ENCODE peak calls at places on chromosomes 5 and 9, in six cellular contexts. One of them, this sample, is unnamed.

GRCh38 chr5:142621227-142621626 is 64.7 kb downstream of the FGF1 start:
- DNase-seq in HCT116: no peak
- DNase-seq in K562: no peak
- DNase-seq in GM12878: no peak
- DNase-seq in A549: no peak
- DNase-seq in H1: no peak
- DNase-seq in this sample: peak

GRCh38 chr9:3012843-3013242 is 168.9 kb upstream of the PUM3 start:
- DNase-seq in H1: no peak
- DNase-seq in A549: no peak
- DNase-seq in K562: no peak
- DNase-seq in HCT116: no peak
- DNase-seq in GM12878: no peak
- DNase-seq in this sample: no peak

GRCh38 chr5:153523831-153524230 is 33.4 kb downstream of the GRIA1 start:
- DNase-seq in A549: no peak
- DNase-seq in K562: no peak
- DNase-seq in GM12878: no peak
- DNase-seq in HCT116: no peak
- DNase-seq in H1: no peak
- DNase-seq in this sample: peak

GRCh38 chr5:14206028-14206725 is 63.0 kb downstream of the TRIO start:
- DNase-seq in K562: no peak
- DNase-seq in GM12878: no peak
- DNase-seq in H1: no peak
- DNase-seq in HCT116: no peak
- DNase-seq in A549: no peak
- DNase-seq in this sample: no peak

GRCh38 chr9:129414377-129415021 is 206.4 kb downstream of the C9orf50 start:
- DNase-seq in GM12878: no peak
- DNase-seq in H1: no peak
- DNase-seq in HCT116: no peak
- DNase-seq in K562: peak
- DNase-seq in A549: peak
- DNase-seq in this sample: peak

GRCh38 chr9:137294684-137295312 is 7.3 kb downstream of the NRARP start:
- DNase-seq in K562: no peak
- DNase-seq in A549: no peak
- DNase-seq in H1: no peak
- DNase-seq in GM12878: no peak
- DNase-seq in HCT116: no peak
- DNase-seq in this sample: peak

GRCh38 chr9:78030553-78031270 is 899 bp downstream of the GNAQ start:
- DNase-seq in GM12878: no peak
- DNase-seq in HCT116: no peak
- DNase-seq in A549: peak
- DNase-seq in K562: peak
- DNase-seq in H1: no peak
- DNase-seq in this sample: peak

GRCh38 chr9:6834306-6834705 is 76.5 kb downstream of the KDM4C start:
- DNase-seq in GM12878: no peak
- DNase-seq in K562: no peak
- DNase-seq in HCT116: no peak
- DNase-seq in H1: no peak
- DNase-seq in A549: no peak
- DNase-seq in this sample: no peak

GRCh38 chr5:79392776-79393175 is 121.2 kb downstream of the HOMER1 start:
- DNase-seq in A549: no peak
- DNase-seq in GM12878: no peak
- DNase-seq in K562: no peak
- DNase-seq in H1: no peak
- DNase-seq in HCT116: no peak
- DNase-seq in this sample: no peak

GRCh38 chr5:65262590-65263189 is 219.0 kb downstream of the ADAMTS6 start:
- DNase-seq in GM12878: no peak
- DNase-seq in K562: no peak
- DNase-seq in HCT116: no peak
- DNase-seq in H1: no peak
- DNase-seq in A549: no peak
- DNase-seq in this sample: peak

GRCh38 chr5:2711446-2712425 is 39.7 kb downstream of the IRX2 start:
- DNase-seq in K562: no peak
- DNase-seq in A549: no peak
- DNase-seq in H1: no peak
- DNase-seq in HCT116: no peak
- DNase-seq in GM12878: no peak
- DNase-seq in this sample: no peak

GRCh38 chr9:126482361-126483044 is 131.2 kb upstream of the LMX1B start:
- DNase-seq in HCT116: no peak
- DNase-seq in GM12878: no peak
- DNase-seq in H1: peak
- DNase-seq in K562: peak
- DNase-seq in A549: no peak
- DNase-seq in this sample: peak

GRCh38 chr5:107724642-107725041 is 53.9 kb upstream of the EFNA5 start:
- DNase-seq in A549: no peak
- DNase-seq in K562: no peak
- DNase-seq in HCT116: no peak
- DNase-seq in H1: no peak
- DNase-seq in GM12878: no peak
- DNase-seq in this sample: no peak

GRCh38 chr5:57366744-57367143 is 115.9 kb downstream of the ACTBL2 start:
- DNase-seq in A549: peak
- DNase-seq in K562: no peak
- DNase-seq in H1: no peak
- DNase-seq in HCT116: peak
- DNase-seq in GM12878: no peak
- DNase-seq in this sample: peak

GRCh38 chr5:163509288-163510040 is 4.0 kb downstream of the MAT2B start:
- DNase-seq in H1: no peak
- DNase-seq in HCT116: no peak
- DNase-seq in K562: no peak
- DNase-seq in GM12878: no peak
- DNase-seq in A549: peak
- DNase-seq in this sample: peak

GRCh38 chr5:77630246-77631165 is 8.0 kb downstream of the OTP start:
- DNase-seq in H1: no peak
- DNase-seq in GM12878: no peak
- DNase-seq in K562: no peak
- DNase-seq in A549: peak
- DNase-seq in HCT116: peak
- DNase-seq in this sample: no peak

GRCh38 chr5:16579142-16579541 is 37.7 kb downstream of the RETREG1 start:
- DNase-seq in HCT116: no peak
- DNase-seq in GM12878: no peak
- DNase-seq in A549: no peak
- DNase-seq in K562: no peak
- DNase-seq in H1: no peak
- DNase-seq in this sample: no peak

GRCh38 chr5:126976520-126977172 is 53.7 kb downstream of the MARCHF3 start:
- DNase-seq in A549: no peak
- DNase-seq in GM12878: no peak
- DNase-seq in HCT116: no peak
- DNase-seq in H1: no peak
- DNase-seq in K562: peak
- DNase-seq in this sample: no peak

GRCh38 chr9:35733109-35733541 is 659 bp downstream of the CREB3 start:
- DNase-seq in GM12878: no peak
- DNase-seq in A549: peak
- DNase-seq in K562: peak
- DNase-seq in HCT116: peak
- DNase-seq in H1: peak
- DNase-seq in this sample: peak

GRCh38 chr5:151084363-151084762 is 3.5 kb upstream of the TNIP1 start:
- DNase-seq in HCT116: no peak
- DNase-seq in GM12878: no peak
- DNase-seq in H1: no peak
- DNase-seq in K562: no peak
- DNase-seq in A549: no peak
- DNase-seq in this sample: peak

GRCh38 chr5:89686081-89686765 is 723.3 kb downstream of the CETN3 start:
- DNase-seq in K562: no peak
- DNase-seq in HCT116: no peak
- DNase-seq in GM12878: no peak
- DNase-seq in H1: no peak
- DNase-seq in A549: no peak
- DNase-seq in this sample: no peak

GRCh38 chr9:35828716-35829083 is at the start of gene FAM221B:
- DNase-seq in HCT116: no peak
- DNase-seq in GM12878: no peak
- DNase-seq in A549: no peak
- DNase-seq in H1: no peak
- DNase-seq in K562: no peak
- DNase-seq in this sample: no peak

DNA sequence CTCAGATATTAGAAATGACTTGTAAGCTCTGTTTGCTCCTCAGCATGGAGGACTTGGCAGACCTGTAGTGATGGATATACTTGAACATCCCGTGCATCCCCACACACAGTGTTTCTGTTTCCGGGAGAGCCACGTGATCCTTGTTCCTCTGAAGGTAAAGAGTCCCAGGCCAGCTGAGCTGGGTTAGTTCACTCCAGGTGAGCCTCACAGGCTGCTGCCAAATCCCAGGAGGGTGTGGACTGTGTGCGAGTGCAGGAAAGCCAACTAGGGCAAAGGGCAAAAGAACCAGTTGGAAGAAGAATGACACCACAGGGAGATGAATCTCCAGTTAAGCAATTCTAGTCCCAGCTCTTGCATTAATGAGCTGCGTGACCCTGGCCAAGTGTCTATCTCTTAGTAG is 10.4 kb upstream of the TOMM5 start:
- DNase-seq in K562: no peak
- DNase-seq in GM12878: no peak
- DNase-seq in H1: no peak
- DNase-seq in A549: peak
- DNase-seq in HCT116: no peak
- DNase-seq in this sample: no peak
- TF ChIP-seq CEBPB in K562: peak
- TF ChIP-seq CEBPB in GM12878: no peak
- TF ChIP-seq CEBPB in H1: no peak
- TF ChIP-seq CEBPB in A549: no peak
- TF ChIP-seq CEBPB in HCT116: no peak
- TF ChIP-seq CEBPB in this sample: no peak

DNA sequence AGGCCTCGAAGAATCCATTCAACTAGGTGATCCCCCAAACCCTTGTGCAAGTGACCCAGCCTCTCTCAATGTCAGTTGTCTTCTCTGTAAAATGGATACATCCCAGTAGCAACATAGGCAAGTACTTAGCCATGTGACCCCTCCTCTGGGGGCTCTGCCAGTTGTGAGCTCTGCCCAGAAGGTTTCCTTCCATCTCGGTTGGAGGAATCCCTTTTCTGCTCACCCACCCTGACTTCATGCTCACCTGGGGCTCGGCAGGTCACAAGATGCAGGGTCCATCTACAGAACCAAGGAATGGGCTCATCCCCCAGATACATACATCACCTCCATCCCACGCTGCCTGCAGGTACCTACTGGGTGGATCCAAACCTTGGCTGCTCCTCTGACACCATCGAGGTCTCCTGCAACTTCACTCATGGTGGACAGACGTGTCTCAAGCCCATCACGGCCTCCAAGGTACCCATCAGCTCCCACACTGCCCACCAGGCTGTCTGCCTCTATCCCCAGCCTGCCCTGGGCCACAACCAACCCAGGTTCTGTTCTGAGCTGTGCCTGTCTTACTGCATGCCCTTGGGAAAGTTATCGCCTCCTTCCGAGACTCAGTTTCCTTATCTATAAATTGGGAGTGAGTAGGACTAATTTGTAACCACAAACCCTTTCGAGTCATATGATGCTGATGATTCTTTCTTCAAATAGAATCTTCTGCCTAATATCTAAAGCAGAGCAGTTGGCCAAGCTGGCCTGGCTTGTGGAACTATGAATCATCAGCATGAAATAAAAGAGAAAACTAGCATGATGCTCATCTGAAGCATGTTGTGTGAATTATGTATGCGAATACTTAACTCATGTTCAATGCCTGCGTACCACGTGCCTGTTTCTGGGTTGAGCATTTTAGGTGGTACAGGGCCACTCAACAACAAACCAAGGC is 15.3 kb upstream of the ORM1 start:
- DNase-seq in A549: no peak
- DNase-seq in H1: no peak
- DNase-seq in K562: no peak
- DNase-seq in HCT116: no peak
- DNase-seq in GM12878: no peak
- DNase-seq in this sample: peak
- TF ChIP-seq CEBPB in A549: no peak
- TF ChIP-seq CEBPB in H1: no peak
- TF ChIP-seq CEBPB in K562: no peak
- TF ChIP-seq CEBPB in HCT116: no peak
- TF ChIP-seq CEBPB in GM12878: no peak
- TF ChIP-seq CEBPB in this sample: no peak

GRCh38 chr5:180127682-180128670 is 56.4 kb upstream of the RNF130 start:
- DNase-seq in GM12878: no peak
- DNase-seq in A549: no peak
- DNase-seq in H1: no peak
- DNase-seq in K562: no peak
- DNase-seq in HCT116: no peak
- DNase-seq in this sample: no peak

GRCh38 chr5:180130291-180130869 is 58.8 kb upstream of the RNF130 start:
- DNase-seq in K562: no peak
- DNase-seq in H1: no peak
- DNase-seq in A549: no peak
- DNase-seq in HCT116: no peak
- DNase-seq in GM12878: no peak
- DNase-seq in this sample: no peak

GRCh38 chr5:180128671-180129261 is 57.2 kb upstream of the RNF130 start:
- DNase-seq in HCT116: no peak
- DNase-seq in A549: no peak
- DNase-seq in GM12878: no peak
- DNase-seq in H1: no peak
- DNase-seq in K562: no peak
- DNase-seq in this sample: no peak

GRCh38 chr5:180129291-180130190 is 58.0 kb upstream of the RNF130 start:
- DNase-seq in H1: no peak
- DNase-seq in HCT116: no peak
- DNase-seq in K562: no peak
- DNase-seq in GM12878: no peak
- DNase-seq in A549: no peak
- DNase-seq in this sample: no peak

GRCh38 chr5:180126716-180127681 is 55.4 kb upstream of the RNF130 start:
- DNase-seq in A549: peak
- DNase-seq in GM12878: no peak
- DNase-seq in HCT116: no peak
- DNase-seq in K562: peak
- DNase-seq in H1: no peak
- DNase-seq in this sample: no peak
- TF ChIP-seq CEBPB in A549: no peak
- TF ChIP-seq CEBPB in GM12878: no peak
- TF ChIP-seq CEBPB in HCT116: no peak
- TF ChIP-seq CEBPB in K562: no peak
- TF ChIP-seq CEBPB in H1: no peak
- TF ChIP-seq CEBPB in this sample: no peak

DNA sequence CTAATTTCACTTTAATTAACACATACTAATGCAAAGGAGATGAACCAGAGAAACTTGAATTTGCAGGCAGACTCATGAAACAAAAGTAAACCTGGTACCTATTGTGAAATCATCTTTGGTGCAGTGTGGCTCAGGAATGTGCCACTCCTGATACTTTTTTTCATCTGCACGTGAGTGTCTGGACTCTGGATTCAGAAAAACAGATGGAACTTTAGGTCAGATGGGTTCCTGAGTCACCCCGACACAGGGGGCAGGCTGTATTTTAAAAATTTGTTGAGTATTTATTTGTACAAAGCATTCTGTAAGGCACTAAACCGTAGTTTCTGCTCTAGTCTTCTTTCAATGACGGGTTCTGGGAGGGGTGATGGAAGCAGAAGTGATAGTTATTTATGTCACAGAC is 52.2 kb upstream of the TUT7 start:
- DNase-seq in H1: no peak
- DNase-seq in HCT116: no peak
- DNase-seq in GM12878: no peak
- DNase-seq in K562: no peak
- DNase-seq in A549: peak
- DNase-seq in this sample: peak
- TF ChIP-seq CEBPB in H1: no peak
- TF ChIP-seq CEBPB in HCT116: peak
- TF ChIP-seq CEBPB in GM12878: no peak
- TF ChIP-seq CEBPB in K562: peak
- TF ChIP-seq CEBPB in A549: peak
- TF ChIP-seq CEBPB in this sample: peak

This sample was measured in IMR-90.